ENCODE peak calls at places on chromosomes 5 and 9, in five cellular contexts. One of them, this sample, is unnamed.

GRCh38 chr5:168227973-168228615 is 63.4 kb upstream of the WWC1 start:
- DNase-seq in kidney epithelial cell: no peak
- DNase-seq in GM13977: no peak
- DNase-seq in CD8-positive, alpha-beta T cell: no peak
- DNase-seq in body of pancreas: no peak
- DNase-seq in this sample: no peak

GRCh38 chr5:178895615-178896571 is at the start of gene ZFP2:
- DNase-seq in kidney epithelial cell: no peak
- DNase-seq in GM13977: peak
- DNase-seq in CD8-positive, alpha-beta T cell: no peak
- DNase-seq in body of pancreas: peak
- DNase-seq in this sample: peak

GRCh38 chr5:163682226-163682625 is 176.8 kb downstream of the MAT2B start:
- DNase-seq in kidney epithelial cell: no peak
- DNase-seq in GM13977: no peak
- DNase-seq in CD8-positive, alpha-beta T cell: no peak
- DNase-seq in body of pancreas: no peak
- DNase-seq in this sample: no peak

GRCh38 chr5:96338089-96338488 is 95.0 kb downstream of the PCSK1 start:
- DNase-seq in kidney epithelial cell: no peak
- DNase-seq in GM13977: no peak
- DNase-seq in CD8-positive, alpha-beta T cell: no peak
- DNase-seq in body of pancreas: no peak
- DNase-seq in this sample: no peak

GRCh38 chr9:88049677-88050307 is 75.5 kb upstream of the CDK20 start:
- DNase-seq in kidney epithelial cell: no peak
- DNase-seq in GM13977: no peak
- DNase-seq in CD8-positive, alpha-beta T cell: no peak
- DNase-seq in body of pancreas: no peak
- DNase-seq in this sample: no peak

GRCh38 chr5:102681403-102681983 is 73.6 kb upstream of the PAM start:
- DNase-seq in kidney epithelial cell: peak
- DNase-seq in GM13977: peak
- DNase-seq in CD8-positive, alpha-beta T cell: peak
- DNase-seq in body of pancreas: peak
- DNase-seq in this sample: peak

GRCh38 chr9:116264361-116264760 is 110.8 kb downstream of the PAPPA start:
- DNase-seq in kidney epithelial cell: no peak
- DNase-seq in GM13977: no peak
- DNase-seq in CD8-positive, alpha-beta T cell: no peak
- DNase-seq in body of pancreas: no peak
- DNase-seq in this sample: no peak

GRCh38 chr5:42944989-42945388 is 95.1 kb downstream of the ANXA2R start:
- DNase-seq in kidney epithelial cell: peak
- DNase-seq in GM13977: no peak
- DNase-seq in CD8-positive, alpha-beta T cell: no peak
- DNase-seq in body of pancreas: no peak
- DNase-seq in this sample: no peak

GRCh38 chr5:115461506-115462290 is 82.9 kb downstream of the FEM1C start:
- DNase-seq in kidney epithelial cell: no peak
- DNase-seq in GM13977: no peak
- DNase-seq in CD8-positive, alpha-beta T cell: no peak
- DNase-seq in body of pancreas: no peak
- DNase-seq in this sample: peak

GRCh38 chr9:95182854-95183563 is 134.5 kb downstream of the FANCC start:
- DNase-seq in kidney epithelial cell: no peak
- DNase-seq in GM13977: no peak
- DNase-seq in CD8-positive, alpha-beta T cell: no peak
- DNase-seq in body of pancreas: peak
- DNase-seq in this sample: no peak
- TF ChIP-seq CTCF in kidney epithelial cell: peak
- TF ChIP-seq CTCF in GM13977: no peak
- TF ChIP-seq CTCF in CD8-positive, alpha-beta T cell: no peak
- TF ChIP-seq CTCF in body of pancreas: no peak
- TF ChIP-seq CTCF in this sample: no peak

DNA sequence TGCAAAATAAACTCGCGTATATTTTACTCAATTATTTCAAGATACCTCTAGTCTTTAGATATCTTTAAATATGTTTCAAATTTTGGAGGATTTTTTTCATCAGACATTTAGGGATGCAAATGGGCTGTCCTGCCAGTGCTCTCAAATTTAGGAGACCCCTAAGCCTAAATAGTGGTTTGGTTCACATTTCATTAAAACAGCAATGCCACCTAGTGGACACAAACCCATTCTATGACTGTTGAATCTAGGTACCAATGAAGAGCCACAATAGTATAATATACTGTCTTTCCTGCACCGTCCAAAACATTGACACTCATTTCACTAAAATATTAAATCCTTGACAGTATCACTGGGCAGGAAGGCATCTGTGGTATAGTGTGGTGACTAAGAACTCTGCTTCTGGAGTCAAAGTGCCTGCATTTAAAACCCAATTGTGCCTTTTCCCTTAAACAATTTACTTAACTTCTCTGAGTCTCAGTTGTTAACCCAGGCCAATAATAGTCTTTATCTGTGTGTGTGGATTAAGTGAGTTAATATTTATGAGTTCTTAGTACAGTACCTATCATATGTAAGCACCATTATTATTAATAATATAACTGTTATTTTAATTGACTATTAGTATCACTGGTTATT is 148.0 kb downstream of the RORB start:
- DNase-seq in kidney epithelial cell: no peak
- DNase-seq in GM13977: peak
- DNase-seq in CD8-positive, alpha-beta T cell: no peak
- DNase-seq in body of pancreas: no peak
- DNase-seq in this sample: no peak
- TF ChIP-seq CTCF in kidney epithelial cell: peak
- TF ChIP-seq CTCF in GM13977: peak
- TF ChIP-seq CTCF in CD8-positive, alpha-beta T cell: peak
- TF ChIP-seq CTCF in body of pancreas: no peak
- TF ChIP-seq CTCF in this sample: no peak

GRCh38 chr9:108671794-108672193 is 184.0 kb downstream of the ACTL7B start:
- DNase-seq in kidney epithelial cell: no peak
- DNase-seq in GM13977: no peak
- DNase-seq in CD8-positive, alpha-beta T cell: no peak
- DNase-seq in body of pancreas: no peak
- DNase-seq in this sample: no peak

GRCh38 chr9:108672475-108673065 is 183.2 kb downstream of the ACTL7B start:
- DNase-seq in kidney epithelial cell: no peak
- DNase-seq in GM13977: no peak
- DNase-seq in CD8-positive, alpha-beta T cell: no peak
- DNase-seq in body of pancreas: no peak
- DNase-seq in this sample: no peak

GRCh38 chr9:108668191-108668940 is 187.4 kb downstream of the ACTL7B start:
- DNase-seq in kidney epithelial cell: no peak
- DNase-seq in GM13977: no peak
- DNase-seq in CD8-positive, alpha-beta T cell: no peak
- DNase-seq in body of pancreas: no peak
- DNase-seq in this sample: no peak

GRCh38 chr9:108673386-108673785 is 182.4 kb downstream of the ACTL7B start:
- DNase-seq in kidney epithelial cell: no peak
- DNase-seq in GM13977: no peak
- DNase-seq in CD8-positive, alpha-beta T cell: no peak
- DNase-seq in body of pancreas: no peak
- DNase-seq in this sample: no peak

GRCh38 chr9:108671156-108671555 is 184.6 kb downstream of the ACTL7B start:
- DNase-seq in kidney epithelial cell: no peak
- DNase-seq in GM13977: no peak
- DNase-seq in CD8-positive, alpha-beta T cell: no peak
- DNase-seq in body of pancreas: no peak
- DNase-seq in this sample: no peak
- TF ChIP-seq CTCF in kidney epithelial cell: peak
- TF ChIP-seq CTCF in GM13977: no peak
- TF ChIP-seq CTCF in CD8-positive, alpha-beta T cell: no peak
- TF ChIP-seq CTCF in body of pancreas: no peak
- TF ChIP-seq CTCF in this sample: no peak

DNA sequence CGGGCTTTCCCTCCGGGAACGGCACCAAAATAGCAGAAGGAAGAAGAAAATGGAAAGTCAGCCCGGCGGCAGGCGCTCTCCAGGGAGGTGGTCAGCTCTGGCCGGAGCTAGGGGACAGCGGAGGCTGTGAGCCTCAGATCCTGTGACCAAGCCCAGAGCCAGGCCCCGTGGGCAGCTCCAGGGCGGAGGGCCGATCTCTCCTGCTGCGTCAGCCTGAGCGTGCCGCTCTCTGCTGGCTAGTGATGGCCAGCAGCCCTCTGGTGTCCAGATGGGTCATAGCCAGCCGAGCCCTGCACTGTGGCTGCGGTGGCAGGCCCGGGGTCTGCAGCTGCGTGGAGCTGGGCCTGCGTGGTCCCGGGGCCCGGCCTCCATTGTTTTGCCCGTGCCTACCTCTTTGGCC is 16.9 kb upstream of the NRARP start:
- DNase-seq in kidney epithelial cell: no peak
- DNase-seq in GM13977: no peak
- DNase-seq in CD8-positive, alpha-beta T cell: no peak
- DNase-seq in body of pancreas: peak
- DNase-seq in this sample: no peak
- TF ChIP-seq CTCF in kidney epithelial cell: no peak
- TF ChIP-seq CTCF in GM13977: no peak
- TF ChIP-seq CTCF in CD8-positive, alpha-beta T cell: no peak
- TF ChIP-seq CTCF in body of pancreas: no peak
- TF ChIP-seq CTCF in this sample: no peak

GRCh38 chr9:10612649-10613398 is at the start of gene PTPRD:
- DNase-seq in kidney epithelial cell: peak
- DNase-seq in GM13977: peak
- DNase-seq in CD8-positive, alpha-beta T cell: no peak
- DNase-seq in body of pancreas: peak
- DNase-seq in this sample: peak
- TF ChIP-seq CTCF in kidney epithelial cell: no peak
- TF ChIP-seq CTCF in GM13977: peak
- TF ChIP-seq CTCF in CD8-positive, alpha-beta T cell: no peak
- TF ChIP-seq CTCF in body of pancreas: no peak
- TF ChIP-seq CTCF in this sample: no peak

This sample was measured in colonic mucosa.